ENCODE peak calls at places on chromosomes 16 and 17, in six cellular contexts. E is endodermal cell, H is progenitor cell of endocrine pancreas, N is neural progenitor cell, K is breast epithelium, R is psoas muscle. S is an unnamed sample.

GRCh38 chr17:39867084-39867890 is 715 bp upstream of the ZPBP2 start:
- DNase-seq in E (no peak), H (no peak), N (no peak), K (no peak), R (no peak), S (no peak)

GRCh38 chr17:14755002-14755401 is 454.1 kb downstream of the HS3ST3B1 start:
- DNase-seq in E (peak), H (no peak), N (no peak), K (no peak), R (no peak), S (no peak)

GRCh38 chr17:9057310-9057709 is 36.0 kb downstream of the NTN1 start:
- DNase-seq in E (peak), H (no peak), N (no peak), K (no peak), R (no peak), S (peak)

GRCh38 chr17:80362428-80363119 is 52.4 kb upstream of the ENDOV start:
- DNase-seq in E (no peak), H (no peak), N (no peak), K (no peak), R (peak), S (peak)

GRCh38 chr16:535446-536405 is 8.2 kb downstream of the CAPN15 start:
- DNase-seq in E (no peak), H (no peak), N (no peak), K (no peak), R (peak), S (peak)

GRCh38 chr16:78993342-78993741 is 607.2 kb downstream of the MAF start:
- DNase-seq in E (no peak), H (no peak), N (no peak), K (no peak), R (no peak), S (no peak)

GRCh38 chr17:69500911-69501429 is 86.5 kb downstream of the MAP2K6 start:
- DNase-seq in E (no peak), H (no peak), N (no peak), K (no peak), R (no peak), S (no peak)

GRCh38 chr16:79716645-79717323 is 116.2 kb upstream of the MAF start:
- DNase-seq in E (no peak), H (no peak), N (no peak), K (no peak), R (no peak), S (no peak)

GRCh38 chr16:9033125-9033830 is 58.2 kb upstream of the HAPSTR1 start:
- DNase-seq in E (peak), H (no peak), N (peak), K (no peak), R (no peak), S (no peak)

GRCh38 chr16:70681382-70682238 is 4.2 kb downstream of the MTSS2 start:
- DNase-seq in E (no peak), H (no peak), N (no peak), K (no peak), R (peak), S (no peak)

GRCh38 chr17:80063815-80064585 is 27.6 kb downstream of the CCDC40 start:
- DNase-seq in E (no peak), H (no peak), N (no peak), K (peak), R (peak), S (peak)

GRCh38 chr16:79076039-79076767 is 524.3 kb downstream of the MAF start:
- DNase-seq in E (no peak), H (no peak), N (no peak), K (no peak), R (no peak), S (no peak)

GRCh38 chr16:83517398-83517797 is 290.4 kb upstream of the HSBP1 start:
- DNase-seq in E (no peak), H (no peak), N (no peak), K (no peak), R (no peak), S (no peak)

GRCh38 chr17:64262422-64263260 is at the start of gene TEX2:
- DNase-seq in E (peak), H (peak), N (peak), K (peak), R (peak), S (no peak)

GRCh38 chr16:57623251-57624043 is 5.0 kb upstream of the ADGRG1 start:
- DNase-seq in E (peak), H (no peak), N (peak), K (peak), R (no peak), S (no peak)

GRCh38 chr17:10034719-10035475 is 129.8 kb upstream of the RCVRN start:
- DNase-seq in E (no peak), H (no peak), N (no peak), K (no peak), R (no peak), S (no peak)

GRCh38 chr16:90046971-90047713 is 27.9 kb upstream of the DBNDD1 start:
- DNase-seq in E (peak), H (no peak), N (peak), K (peak), R (peak), S (no peak)

GRCh38 chr17:41484920-41485904 is 4.3 kb upstream of the KRT35 start:
- DNase-seq in E (no peak), H (no peak), N (no peak), K (no peak), R (no peak), S (no peak)

GRCh38 chr16:10693889-10694288 is 841 bp downstream of the TEKT5 start:
- DNase-seq in E (no peak), H (no peak), N (no peak), K (no peak), R (no peak), S (no peak)

GRCh38 chr17:79950711-79951110 is 85.0 kb downstream of the TBC1D16 start:
- DNase-seq in E (peak), H (no peak), N (peak), K (no peak), R (no peak), S (no peak)

GRCh38 chr17:50213026-50214015 is 11.9 kb upstream of the COL1A1 start:
- DNase-seq in E (peak), H (no peak), N (peak), K (no peak), R (no peak), S (no peak)

GRCh38 chr17:63140255-63140654 is 174.2 kb downstream of the TANC2 start:
- DNase-seq in E (no peak), H (no peak), N (no peak), K (no peak), R (no peak), S (no peak)

GRCh38 chr17:20191066-20191465 is 181.9 kb downstream of the SPECC1 start:
- DNase-seq in E (no peak), H (no peak), N (no peak), K (no peak), R (no peak), S (no peak)

GRCh38 chr16:83878838-83879237 is 20.1 kb upstream of the MLYCD start:
- DNase-seq in E (no peak), H (no peak), N (peak), K (no peak), R (no peak), S (no peak)

GRCh38 chr16:67723940-67724339 is 4.8 kb upstream of the GFOD2 start:
- DNase-seq in E (no peak), H (no peak), N (no peak), K (no peak), R (no peak), S (no peak)

GRCh38 chr17:75837899-75838298 is 6.3 kb downstream of the UNC13D start:
- DNase-seq in E (no peak), H (no peak), N (no peak), K (no peak), R (no peak), S (no peak)

GRCh38 chr17:38809828-38810227 is 10.5 kb upstream of the PIP4K2B start:
- DNase-seq in E (no peak), H (no peak), N (no peak), K (no peak), R (no peak), S (no peak)

GRCh38 chr17:38815576-38816193 is 9.4 kb downstream of the CWC25 start:
- DNase-seq in E (no peak), H (no peak), N (no peak), K (no peak), R (no peak), S (no peak)
- TF ChIP-seq CTCF in E (peak), H (no peak), N (peak), K (no peak), R (no peak), S (no peak)

GRCh38 chr16:87502308-87502969 is 9.6 kb upstream of the ZCCHC14 start:
- DNase-seq in E (no peak), H (no peak), N (no peak), K (no peak), R (no peak), S (no peak)

GRCh38 chr16:87501117-87501516 is 8.3 kb upstream of the ZCCHC14 start:
- DNase-seq in E (no peak), H (no peak), N (no peak), K (no peak), R (no peak), S (no peak)

GRCh38 chr16:87498324-87499188 is 5.7 kb upstream of the ZCCHC14 start:
- DNase-seq in E (no peak), H (no peak), N (no peak), K (no peak), R (no peak), S (no peak)

GRCh38 chr16:87496101-87496801 is 3.4 kb upstream of the ZCCHC14 start:
- DNase-seq in E (no peak), H (no peak), N (no peak), K (no peak), R (no peak), S (no peak)

DNA sequence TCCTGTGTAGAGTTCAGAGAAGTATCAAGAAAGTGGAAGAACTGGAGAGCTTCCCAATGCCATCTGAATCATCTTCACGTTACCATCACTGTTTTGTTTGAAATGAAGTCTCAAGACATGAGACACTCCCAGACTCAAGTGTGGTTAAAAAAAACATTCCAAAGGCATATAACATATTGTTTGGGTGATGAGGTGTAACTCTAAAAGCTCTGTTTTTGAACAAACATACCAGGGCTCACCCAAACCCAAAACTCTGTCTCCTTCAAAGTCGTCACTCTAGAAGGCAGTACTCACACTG is 6.3 kb upstream of the ZCCHC14 start:
- DNase-seq in E (no peak), H (no peak), N (no peak), K (no peak), R (no peak), S (no peak)
- TF ChIP-seq CTCF in E (no peak), H (no peak), N (no peak), K (no peak), R (no peak), S (no peak)

DNA sequence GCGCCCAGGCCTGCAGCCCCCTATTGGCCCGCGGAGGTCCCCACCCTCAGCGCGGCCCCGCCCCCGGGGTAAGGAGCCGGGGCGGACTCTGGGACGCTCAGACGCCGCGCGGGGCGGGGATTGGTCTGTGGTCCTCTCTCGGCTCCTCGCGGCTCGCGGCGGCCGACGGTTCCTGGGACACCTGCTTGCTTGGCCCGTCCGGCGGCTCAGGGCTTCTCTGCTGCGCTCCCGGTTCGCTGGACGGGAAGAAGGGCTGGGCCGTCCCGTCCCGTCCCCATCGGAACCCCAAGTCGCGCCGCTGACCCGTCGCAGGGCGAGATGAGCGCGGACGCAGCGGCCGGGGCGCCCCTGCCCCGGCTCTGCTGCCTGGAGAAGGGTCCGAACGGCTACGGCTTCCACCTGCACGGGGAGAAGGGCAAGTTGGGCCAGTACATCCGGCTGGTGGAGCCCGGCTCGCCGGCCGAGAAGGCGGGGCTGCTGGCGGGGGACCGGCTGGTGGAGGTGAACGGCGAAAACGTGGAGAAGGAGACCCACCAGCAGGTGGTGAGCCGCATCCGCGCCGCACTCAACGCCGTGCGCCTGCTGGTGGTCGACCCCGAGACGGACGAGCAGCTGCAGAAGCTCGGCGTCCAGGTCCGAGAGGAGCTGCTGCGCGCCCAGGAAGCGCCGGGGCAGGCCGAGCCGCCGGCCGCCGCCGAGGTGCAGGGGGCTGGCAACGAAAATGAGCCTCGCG is at the start of gene NHERF1:
- DNase-seq in E (peak), H (peak), N (peak), K (peak), R (peak), S (peak)
- TF ChIP-seq CTCF in E (peak), H (peak), N (peak), K (peak), R (no peak), S (peak)

GRCh38 chr16:50781518-50781917 is 39.6 kb downstream of the CYLD start:
- DNase-seq in E (no peak), H (no peak), N (no peak), K (no peak), R (no peak), S (no peak)

GRCh38 chr16:50778284-50779163 is 36.6 kb downstream of the CYLD start:
- DNase-seq in E (no peak), H (no peak), N (no peak), K (no peak), R (no peak), S (no peak)

GRCh38 chr16:50776042-50776441 is 34.2 kb downstream of the CYLD start:
- DNase-seq in E (no peak), H (no peak), N (no peak), K (no peak), R (no peak), S (no peak)

DNA sequence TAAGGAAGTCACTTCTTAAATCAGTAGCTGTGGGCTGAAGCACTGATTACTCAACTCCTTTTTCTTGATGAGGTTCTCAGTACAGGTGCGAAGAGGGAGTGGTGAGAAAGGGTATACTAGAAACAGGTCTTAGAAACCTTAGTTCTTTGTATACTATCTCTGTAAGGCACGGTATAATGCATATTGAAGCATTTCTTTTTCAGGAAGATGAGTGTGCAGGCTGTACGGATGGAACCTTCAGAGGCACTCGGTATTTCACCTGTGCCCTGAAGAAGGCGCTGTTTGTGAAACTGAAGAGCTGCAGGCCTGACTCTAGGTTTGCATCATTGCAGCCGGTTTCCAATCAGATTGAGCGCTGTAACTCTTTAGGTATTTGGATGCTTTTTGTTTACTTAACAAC is 39.2 kb downstream of the CYLD start:
- DNase-seq in E (peak), H (no peak), N (peak), K (no peak), R (no peak), S (no peak)
- TF ChIP-seq CTCF in E (peak), H (peak), N (peak), K (no peak), R (no peak), S (no peak)

GRCh38 chr16:47049901-47050583 is 76.6 kb upstream of the DNAJA2 start:
- DNase-seq in E (no peak), H (no peak), N (no peak), K (no peak), R (no peak), S (no peak)
- TF ChIP-seq CTCF in E (peak), H (no peak), N (no peak), K (no peak), R (no peak), S (no peak)